ENCODE peak calls at places on chromosomes 4 and X, in seven cellular contexts. Z is upper lobe of right lung, O is IMR-90, G is H9, N is stomach, C is uterus, S is psoas muscle. P is an unnamed sample.

GRCh38 chrX:134542485-134542884 is 82.5 kb downstream of the HPRT1 start:
- DNase-seq in Z (no peak), O (peak; percentile 70), G (no peak), N (no peak), C (no peak), S (no peak), P (no peak)

GRCh38 chr4:164931551-164932324 is 45.7 kb downstream of the TRIM61 start:
- DNase-seq in Z (no peak), O (no peak), G (no peak), N (no peak), C (no peak), S (no peak), P (no peak)

GRCh38 chr4:145867416-145867815 is 71.2 kb downstream of the ZNF827 start:
- DNase-seq in Z (no peak), O (peak; percentile 22), G (no peak), N (no peak), C (no peak), S (no peak), P (no peak)

GRCh38 chrX:38216642-38217041 is 4.0 kb downstream of the SRPX start:
- DNase-seq in Z (no peak), O (no peak), G (no peak), N (no peak), C (no peak), S (no peak), P (no peak)

GRCh38 chr4:42786350-42787070 is 106.0 kb upstream of the GRXCR1 start:
- DNase-seq in Z (peak; percentile 79), O (no peak), G (peak; percentile 79), N (no peak), C (no peak), S (no peak), P (no peak)

GRCh38 chr4:179858221-179858620 is 2385.0 kb upstream of the TENM3 start:
- DNase-seq in Z (no peak), O (no peak), G (no peak), N (no peak), C (no peak), S (no peak), P (no peak)

GRCh38 chr4:174045381-174045780 is 238.1 kb downstream of the FBXO8 start:
- DNase-seq in Z (no peak), O (no peak), G (no peak), N (no peak), C (no peak), S (no peak), P (no peak)

GRCh38 chr4:164753873-164754488 is at the start of gene SMIM31:
- DNase-seq in Z (no peak), O (no peak), G (no peak), N (no peak), C (no peak), S (no peak), P (no peak)

GRCh38 chr4:25817059-25817681 is 45.6 kb downstream of the SEL1L3 start:
- DNase-seq in Z (no peak), O (peak; percentile 86), G (no peak), N (no peak), C (no peak), S (no peak), P (peak; percentile 33)

GRCh38 chr4:89256203-89256800 is 51.3 kb downstream of the GPRIN3 start:
- DNase-seq in Z (no peak), O (no peak), G (no peak), N (no peak), C (no peak), S (no peak), P (no peak)

GRCh38 chr4:40693946-40694345 is 55.8 kb upstream of the NSUN7 start:
- DNase-seq in Z (no peak), O (no peak), G (no peak), N (no peak), C (no peak), S (no peak), P (no peak)

GRCh38 chr4:152083348-152083747 is 322.5 kb upstream of the GATB start:
- DNase-seq in Z (no peak), O (no peak), G (no peak), N (no peak), C (no peak), S (no peak), P (no peak)

GRCh38 chr4:88803600-88804096 is 106.0 kb upstream of the NAP1L5 start:
- DNase-seq in Z (no peak), O (peak; percentile 96), G (no peak), N (no peak), C (no peak), S (peak; percentile 68), P (no peak)

GRCh38 chr4:158090323-158090722 is 82.5 kb downstream of the GASK1B start:
- DNase-seq in Z (no peak), O (peak; percentile 11), G (no peak), N (peak; percentile 25), C (no peak), S (no peak), P (no peak)

GRCh38 chr4:144894525-144894924 is 203.5 kb downstream of the ANAPC10 start:
- DNase-seq in Z (no peak), O (peak; percentile 48), G (no peak), N (no peak), C (no peak), S (peak; percentile 65), P (no peak)

GRCh38 chr4:187618701-187619278 is 376.8 kb upstream of the ZFP42 start:
- DNase-seq in Z (no peak), O (peak; percentile 86), G (no peak), N (no peak), C (no peak), S (no peak), P (no peak)

GRCh38 chr4:96649536-96649935 is 809.6 kb downstream of the PDHA2 start:
- DNase-seq in Z (no peak), O (no peak), G (no peak), N (no peak), C (no peak), S (no peak), P (no peak)

GRCh38 chr4:21641696-21642095 is 306.9 kb downstream of the KCNIP4 start:
- DNase-seq in Z (no peak), O (no peak), G (no peak), N (no peak), C (no peak), S (no peak), P (no peak)

GRCh38 chr4:53713296-53713695 is 122.0 kb upstream of the LNX1 start:
- DNase-seq in Z (no peak), O (no peak), G (no peak), N (no peak), C (no peak), S (no peak), P (no peak)

GRCh38 chr4:152266831-152267480 is 268.9 kb downstream of the FBXW7 start:
- DNase-seq in Z (no peak), O (no peak), G (no peak), N (no peak), C (no peak), S (no peak), P (no peak)

GRCh38 chr4:140135529-140136021 is 18.4 kb downstream of the MAML3 start:
- DNase-seq in Z (peak; percentile 69), O (no peak), G (no peak), N (no peak), C (peak; percentile 66), S (peak; percentile 62), P (peak; percentile 74)

GRCh38 chr4:76984127-76984526 is 34.6 kb downstream of the SEPTIN11 start:
- DNase-seq in Z (no peak), O (peak; percentile 69), G (no peak), N (no peak), C (no peak), S (no peak), P (no peak)

GRCh38 chr4:177214935-177215334 is 94.7 kb upstream of the NEIL3 start:
- DNase-seq in Z (no peak), O (peak; percentile 48), G (no peak), N (no peak), C (no peak), S (no peak), P (no peak)

DNA sequence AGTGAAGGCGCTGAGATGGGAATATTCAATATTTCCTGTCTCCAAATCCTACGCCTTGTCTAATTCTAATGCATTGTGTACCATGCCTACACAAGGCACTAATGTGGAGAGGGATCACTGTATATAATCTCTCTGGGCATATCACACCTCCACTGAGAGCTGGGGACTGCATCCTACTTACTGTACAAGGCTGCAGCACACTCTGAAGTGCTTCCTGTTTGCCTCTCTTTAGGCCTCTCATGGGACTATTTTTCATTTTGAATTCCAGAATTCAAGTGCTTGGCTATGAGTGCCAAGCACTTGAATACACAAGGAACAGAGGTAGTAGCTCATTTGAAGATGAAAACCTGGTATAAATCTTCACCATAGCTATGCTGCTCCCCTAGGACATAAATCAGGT is 229.6 kb upstream of the MBNL3 start:
- DNase-seq in Z (no peak), O (no peak), G (no peak), N (no peak), C (no peak), S (no peak), P (no peak)
- H3K27ac ChIP-seq in Z (no peak overlapping the region), O (no peak overlapping the region), G (no peak overlapping the region), N (no peak overlapping the region), C (no peak overlapping the region), S (no peak overlapping the region), P (no peak overlapping the region)

GRCh38 chrX:97968376-97969104 is 1084.8 kb downstream of the RPA4 start:
- DNase-seq in Z (no peak), O (no peak), G (peak; percentile 45), N (no peak), C (no peak), S (no peak), P (no peak)
- H3K27ac ChIP-seq in Z (no peak overlapping the region), O (no peak overlapping the region), G (peak overlapping the region; percentile 87), N (no peak overlapping the region), C (no peak overlapping the region), S (no peak overlapping the region), P (no peak overlapping the region)

GRCh38 chr4:1907848-1908525 is 36.8 kb downstream of the NSD2 start:
- DNase-seq in Z (no peak), O (no peak), G (no peak), N (no peak), C (no peak), S (no peak), P (no peak)

GRCh38 chr4:1910643-1911042 is 39.5 kb downstream of the NSD2 start:
- DNase-seq in Z (no peak), O (peak; percentile 66), G (peak; percentile 62), N (peak; percentile 34), C (no peak), S (no peak), P (no peak)
- H3K27ac ChIP-seq in Z (no peak overlapping the region), O (no peak overlapping the region), G (no peak overlapping the region), N (no peak overlapping the region), C (no peak overlapping the region), S (no peak overlapping the region), P (no peak overlapping the region)

GRCh38 chrX:49039598-49040375 is 3.4 kb downstream of the TFE3 start:
- DNase-seq in Z (peak; percentile 81), O (peak; percentile 94), G (peak; percentile 97), N (peak; percentile 53), C (peak; percentile 78), S (peak; percentile 81), P (peak; percentile 84)
- H3K27ac ChIP-seq in Z (peak overlapping the region; percentile 65), O (peak overlapping the region; percentile 99), G (peak overlapping the region; percentile 98), N (peak overlapping the region; percentile 96), C (peak overlapping the region; percentile 98), S (peak overlapping the region; percentile 96), P (peak overlapping the region; percentile 70)